ENCODE peak calls at places on chromosomes 4 and X, in six cellular contexts. W is CD8-positive, alpha-beta memory T cell; E is brain microvascular endothelial cell; C is activated CD4-positive, alpha-beta T cell treated with anti-CD3 and anti-CD28 coated beads for 24 hours; Z is mammary epithelial cell; Y is cardiac muscle cell. L is an unnamed sample.

GRCh38 chr4:47526281-47526680 is 41.2 kb downstream of the ATP10D start:
- DNase-seq in W (no peak), E (no peak), C (no peak), Z (no peak), Y (peak), L (peak)

GRCh38 chr4:107900508-107900907 is 30.8 kb upstream of the CYP2U1 start:
- DNase-seq in W (no peak), E (no peak), C (no peak), Z (no peak), Y (no peak), L (no peak)

GRCh38 chrX:10633722-10634121 is 13.3 kb upstream of the MID1 start:
- DNase-seq in W (no peak), E (peak), C (no peak), Z (peak), Y (peak), L (peak)

GRCh38 chr4:6779667-6780565 is 2.6 kb upstream of the KIAA0232 start:
- DNase-seq in W (no peak), E (no peak), C (no peak), Z (no peak), Y (peak), L (peak)

GRCh38 chrX:125405339-125405738 is 85.7 kb downstream of the TEX13C start:
- DNase-seq in W (no peak), E (no peak), C (no peak), Z (no peak), Y (no peak), L (no peak)

GRCh38 chrX:85052636-85053343 is 49.1 kb downstream of the APOOL start:
- DNase-seq in W (no peak), E (peak), C (no peak), Z (peak), Y (peak), L (peak)

GRCh38 chrX:42128020-42128419 is 204.7 kb upstream of the CASK start:
- DNase-seq in W (no peak), E (no peak), C (no peak), Z (no peak), Y (no peak), L (no peak)

GRCh38 chr4:26484032-26484515 is 6.2 kb downstream of the CCKAR start:
- DNase-seq in W (no peak), E (no peak), C (no peak), Z (no peak), Y (peak), L (no peak)

L was measured in skeletal muscle cell.